ENCODE peak calls at places on chromosomes 2 and 18, in six cellular contexts. One of them, this sample, is unnamed.

GRCh38 chr2:235055891-235056516 is 104.2 kb downstream of the SH3BP4 start:
- DNase-seq in frontal cortex: peak
- DNase-seq in iPS DF 19.7: peak
- DNase-seq in NCI-H2171: peak
- DNase-seq in Jurkat, Clone E6-1: peak
- DNase-seq in NCI-H1417: peak
- DNase-seq in this sample: no peak

GRCh38 chr2:219087371-219087770 is 26.6 kb upstream of the IHH start:
- DNase-seq in frontal cortex: no peak
- DNase-seq in iPS DF 19.7: no peak
- DNase-seq in NCI-H1417: no peak
- DNase-seq in Jurkat, Clone E6-1: no peak
- DNase-seq in NCI-H2171: peak
- DNase-seq in this sample: no peak

GRCh38 chr2:26710743-26711456 is 18.4 kb downstream of the KCNK3 start:
- DNase-seq in NCI-H2171: no peak
- DNase-seq in iPS DF 19.7: no peak
- DNase-seq in frontal cortex: no peak
- DNase-seq in NCI-H1417: no peak
- DNase-seq in Jurkat, Clone E6-1: no peak
- DNase-seq in this sample: no peak

GRCh38 chr2:23065936-23066335 is 319.0 kb upstream of the KLHL29 start:
- DNase-seq in Jurkat, Clone E6-1: no peak
- DNase-seq in frontal cortex: no peak
- DNase-seq in iPS DF 19.7: no peak
- DNase-seq in NCI-H2171: no peak
- DNase-seq in NCI-H1417: peak
- DNase-seq in this sample: no peak

GRCh38 chr18:63082661-63083531 is 236.7 kb downstream of the BCL2 start:
- DNase-seq in NCI-H1417: no peak
- DNase-seq in Jurkat, Clone E6-1: no peak
- DNase-seq in frontal cortex: no peak
- DNase-seq in NCI-H2171: no peak
- DNase-seq in iPS DF 19.7: no peak
- DNase-seq in this sample: peak

GRCh38 chr2:173087214-173087581 is 11.6 kb downstream of the MAP3K20 start:
- DNase-seq in NCI-H1417: no peak
- DNase-seq in NCI-H2171: no peak
- DNase-seq in Jurkat, Clone E6-1: no peak
- DNase-seq in iPS DF 19.7: no peak
- DNase-seq in frontal cortex: no peak
- DNase-seq in this sample: no peak

GRCh38 chr2:6915399-6915798 is 1.8 kb upstream of the RNF144A start:
- DNase-seq in NCI-H2171: no peak
- DNase-seq in frontal cortex: no peak
- DNase-seq in iPS DF 19.7: no peak
- DNase-seq in Jurkat, Clone E6-1: no peak
- DNase-seq in NCI-H1417: no peak
- DNase-seq in this sample: no peak

GRCh38 chr2:38057651-38058410 is 18.1 kb downstream of the CYP1B1 start:
- DNase-seq in NCI-H1417: no peak
- DNase-seq in NCI-H2171: no peak
- DNase-seq in frontal cortex: no peak
- DNase-seq in iPS DF 19.7: no peak
- DNase-seq in Jurkat, Clone E6-1: no peak
- DNase-seq in this sample: no peak

GRCh38 chr2:25419678-25420242 is 78.0 kb upstream of the DNMT3A start:
- DNase-seq in NCI-H2171: no peak
- DNase-seq in iPS DF 19.7: no peak
- DNase-seq in frontal cortex: no peak
- DNase-seq in Jurkat, Clone E6-1: no peak
- DNase-seq in NCI-H1417: no peak
- DNase-seq in this sample: no peak

GRCh38 chr2:214226061-214226460 is 184.8 kb upstream of the VWC2L start:
- DNase-seq in frontal cortex: no peak
- DNase-seq in Jurkat, Clone E6-1: no peak
- DNase-seq in NCI-H2171: no peak
- DNase-seq in iPS DF 19.7: no peak
- DNase-seq in NCI-H1417: no peak
- DNase-seq in this sample: peak

GRCh38 chr2:172084734-172085459 is 410 bp upstream of the DLX1 start:
- DNase-seq in Jurkat, Clone E6-1: peak
- DNase-seq in frontal cortex: peak
- DNase-seq in iPS DF 19.7: no peak
- DNase-seq in NCI-H1417: peak
- DNase-seq in NCI-H2171: peak
- DNase-seq in this sample: peak

GRCh38 chr18:10167759-10168158 is 253.9 kb downstream of the VAPA start:
- DNase-seq in NCI-H1417: no peak
- DNase-seq in Jurkat, Clone E6-1: no peak
- DNase-seq in frontal cortex: no peak
- DNase-seq in iPS DF 19.7: no peak
- DNase-seq in NCI-H2171: no peak
- DNase-seq in this sample: no peak

GRCh38 chr18:13120967-13121586 is 97.5 kb upstream of the LDLRAD4 start:
- DNase-seq in frontal cortex: no peak
- DNase-seq in Jurkat, Clone E6-1: no peak
- DNase-seq in NCI-H1417: no peak
- DNase-seq in iPS DF 19.7: no peak
- DNase-seq in NCI-H2171: no peak
- DNase-seq in this sample: peak

GRCh38 chr2:144364988-144365738 is 154.8 kb downstream of the ZEB2 start:
- DNase-seq in Jurkat, Clone E6-1: no peak
- DNase-seq in frontal cortex: no peak
- DNase-seq in iPS DF 19.7: no peak
- DNase-seq in NCI-H2171: no peak
- DNase-seq in NCI-H1417: no peak
- DNase-seq in this sample: peak

GRCh38 chr2:70226781-70227180 is 21.6 kb downstream of the TIA1 start:
- DNase-seq in iPS DF 19.7: no peak
- DNase-seq in NCI-H1417: no peak
- DNase-seq in frontal cortex: no peak
- DNase-seq in Jurkat, Clone E6-1: no peak
- DNase-seq in NCI-H2171: no peak
- DNase-seq in this sample: no peak

GRCh38 chr2:37985333-37985732 is 60.2 kb downstream of the RMDN2 start:
- DNase-seq in frontal cortex: no peak
- DNase-seq in iPS DF 19.7: no peak
- DNase-seq in NCI-H1417: no peak
- DNase-seq in Jurkat, Clone E6-1: no peak
- DNase-seq in NCI-H2171: no peak
- DNase-seq in this sample: peak

GRCh38 chr2:208406474-208407451 is at the start of gene PTH2R:
- DNase-seq in frontal cortex: peak
- DNase-seq in iPS DF 19.7: no peak
- DNase-seq in NCI-H1417: peak
- DNase-seq in NCI-H2171: peak
- DNase-seq in Jurkat, Clone E6-1: no peak
- DNase-seq in this sample: no peak

GRCh38 chr2:160427629-160428424 is 65.8 kb downstream of the RBMS1 start:
- DNase-seq in NCI-H2171: no peak
- DNase-seq in iPS DF 19.7: no peak
- DNase-seq in frontal cortex: no peak
- DNase-seq in NCI-H1417: no peak
- DNase-seq in Jurkat, Clone E6-1: peak
- DNase-seq in this sample: peak

GRCh38 chr2:164620873-164621760 is at the start of gene GRB14:
- DNase-seq in Jurkat, Clone E6-1: no peak
- DNase-seq in frontal cortex: peak
- DNase-seq in NCI-H1417: peak
- DNase-seq in NCI-H2171: peak
- DNase-seq in iPS DF 19.7: no peak
- DNase-seq in this sample: peak

GRCh38 chr2:9145752-9146430 is 60.7 kb upstream of the ASAP2 start:
- DNase-seq in NCI-H2171: no peak
- DNase-seq in NCI-H1417: no peak
- DNase-seq in iPS DF 19.7: no peak
- DNase-seq in frontal cortex: no peak
- DNase-seq in Jurkat, Clone E6-1: no peak
- DNase-seq in this sample: no peak

GRCh38 chr2:73202156-73203054 is at the start of gene NOTO:
- DNase-seq in NCI-H2171: no peak
- DNase-seq in iPS DF 19.7: no peak
- DNase-seq in Jurkat, Clone E6-1: no peak
- DNase-seq in NCI-H1417: no peak
- DNase-seq in frontal cortex: no peak
- DNase-seq in this sample: no peak

GRCh38 chr2:205500951-205501350 is 181.3 kb upstream of the NRP2 start:
- DNase-seq in iPS DF 19.7: no peak
- DNase-seq in frontal cortex: no peak
- DNase-seq in Jurkat, Clone E6-1: no peak
- DNase-seq in NCI-H1417: no peak
- DNase-seq in NCI-H2171: no peak
- DNase-seq in this sample: no peak

GRCh38 chr2:65522922-65523321 is 90.5 kb upstream of the SPRED2 start:
- DNase-seq in Jurkat, Clone E6-1: no peak
- DNase-seq in frontal cortex: no peak
- DNase-seq in iPS DF 19.7: no peak
- DNase-seq in NCI-H2171: no peak
- DNase-seq in NCI-H1417: no peak
- DNase-seq in this sample: no peak

GRCh38 chr2:234393352-234393751 is 103.5 kb downstream of the ARL4C start:
- DNase-seq in iPS DF 19.7: no peak
- DNase-seq in NCI-H2171: no peak
- DNase-seq in NCI-H1417: no peak
- DNase-seq in Jurkat, Clone E6-1: no peak
- DNase-seq in frontal cortex: no peak
- DNase-seq in this sample: no peak

GRCh38 chr2:8282858-8283252 is 399.0 kb upstream of the ID2 start:
- DNase-seq in NCI-H1417: no peak
- DNase-seq in Jurkat, Clone E6-1: no peak
- DNase-seq in NCI-H2171: no peak
- DNase-seq in frontal cortex: no peak
- DNase-seq in iPS DF 19.7: no peak
- DNase-seq in this sample: no peak

GRCh38 chr18:77108001-77108692 is 24.4 kb downstream of the MBP start:
- DNase-seq in frontal cortex: no peak
- DNase-seq in NCI-H2171: no peak
- DNase-seq in Jurkat, Clone E6-1: no peak
- DNase-seq in iPS DF 19.7: no peak
- DNase-seq in NCI-H1417: no peak
- DNase-seq in this sample: peak

GRCh38 chr2:207251573-207252192 is 85.9 kb upstream of the KLF7 start:
- DNase-seq in NCI-H2171: no peak
- DNase-seq in iPS DF 19.7: no peak
- DNase-seq in NCI-H1417: no peak
- DNase-seq in Jurkat, Clone E6-1: no peak
- DNase-seq in frontal cortex: no peak
- DNase-seq in this sample: no peak

GRCh38 chr18:51128533-51128932 is 68.9 kb downstream of the MEX3C start:
- DNase-seq in NCI-H1417: no peak
- DNase-seq in frontal cortex: no peak
- DNase-seq in NCI-H2171: no peak
- DNase-seq in iPS DF 19.7: no peak
- DNase-seq in Jurkat, Clone E6-1: no peak
- DNase-seq in this sample: no peak

GRCh38 chr2:85811173-85811849 is 57.5 kb downstream of the ATOH8 start:
- DNase-seq in Jurkat, Clone E6-1: no peak
- DNase-seq in frontal cortex: no peak
- DNase-seq in NCI-H2171: no peak
- DNase-seq in NCI-H1417: no peak
- DNase-seq in iPS DF 19.7: no peak
- DNase-seq in this sample: peak

GRCh38 chr2:168118733-168119518 is 128.5 kb downstream of the STK39 start:
- DNase-seq in iPS DF 19.7: no peak
- DNase-seq in NCI-H2171: peak
- DNase-seq in frontal cortex: no peak
- DNase-seq in Jurkat, Clone E6-1: peak
- DNase-seq in NCI-H1417: peak
- DNase-seq in this sample: peak

GRCh38 chr18:51195602-51196115 is 1.8 kb downstream of the MEX3C start:
- DNase-seq in NCI-H2171: peak
- DNase-seq in frontal cortex: no peak
- DNase-seq in Jurkat, Clone E6-1: peak
- DNase-seq in NCI-H1417: peak
- DNase-seq in iPS DF 19.7: peak
- DNase-seq in this sample: peak

GRCh38 chr2:56811401-56811800 is 627.6 kb downstream of the CCDC85A start:
- DNase-seq in NCI-H2171: no peak
- DNase-seq in iPS DF 19.7: no peak
- DNase-seq in Jurkat, Clone E6-1: no peak
- DNase-seq in frontal cortex: no peak
- DNase-seq in NCI-H1417: no peak
- DNase-seq in this sample: no peak

GRCh38 chr18:29164020-29164706 is 987.2 kb upstream of the CDH2 start:
- DNase-seq in Jurkat, Clone E6-1: no peak
- DNase-seq in frontal cortex: peak
- DNase-seq in NCI-H1417: no peak
- DNase-seq in iPS DF 19.7: no peak
- DNase-seq in NCI-H2171: no peak
- DNase-seq in this sample: peak

GRCh38 chr2:107168141-107168540 is 282.2 kb upstream of the ST6GAL2 start:
- DNase-seq in NCI-H1417: no peak
- DNase-seq in Jurkat, Clone E6-1: no peak
- DNase-seq in NCI-H2171: no peak
- DNase-seq in frontal cortex: no peak
- DNase-seq in iPS DF 19.7: no peak
- DNase-seq in this sample: no peak

GRCh38 chr2:205712508-205712907 is 30.2 kb downstream of the NRP2 start:
- DNase-seq in iPS DF 19.7: no peak
- DNase-seq in NCI-H1417: no peak
- DNase-seq in frontal cortex: no peak
- DNase-seq in NCI-H2171: no peak
- DNase-seq in Jurkat, Clone E6-1: no peak
- DNase-seq in this sample: peak

GRCh38 chr2:216603010-216603883 is 30.0 kb upstream of the IGFBP2 start:
- DNase-seq in Jurkat, Clone E6-1: no peak
- DNase-seq in NCI-H1417: no peak
- DNase-seq in frontal cortex: no peak
- DNase-seq in iPS DF 19.7: no peak
- DNase-seq in NCI-H2171: no peak
- DNase-seq in this sample: no peak

GRCh38 chr2:227933891-227934290 is 62.5 kb downstream of the DAW1 start:
- DNase-seq in frontal cortex: no peak
- DNase-seq in NCI-H2171: no peak
- DNase-seq in NCI-H1417: peak
- DNase-seq in Jurkat, Clone E6-1: no peak
- DNase-seq in iPS DF 19.7: no peak
- DNase-seq in this sample: no peak

GRCh38 chr2:239857591-239857990 is 167.6 kb downstream of the NDUFA10 start:
- DNase-seq in NCI-H2171: no peak
- DNase-seq in iPS DF 19.7: no peak
- DNase-seq in NCI-H1417: no peak
- DNase-seq in frontal cortex: no peak
- DNase-seq in Jurkat, Clone E6-1: no peak
- DNase-seq in this sample: no peak

GRCh38 chr18:43029414-43029813 is 86.1 kb downstream of the RIT2 start:
- DNase-seq in NCI-H1417: no peak
- DNase-seq in Jurkat, Clone E6-1: no peak
- DNase-seq in NCI-H2171: no peak
- DNase-seq in iPS DF 19.7: no peak
- DNase-seq in frontal cortex: no peak
- DNase-seq in this sample: no peak

This sample was measured in astrocyte of the spinal cord.